ENCODE peak calls at places on chromosomes 6 and 20, in six cellular contexts. One of them, this sample, is unnamed.

GRCh38 chr6:50847890-50848594 is 29.4 kb downstream of the TFAP2B start:
- DNase-seq in activated T-cell treated with anti-CD3 and anti-CD28 coated beads, Interleukin-2, amount 50 U/mL, for 72 hours: no peak
- DNase-seq in lung: no peak
- DNase-seq in cerebellar cortex: no peak
- DNase-seq in ureter: no peak
- DNase-seq in coronary artery: no peak
- DNase-seq in this sample: no peak

GRCh38 chr6:63307581-63308246 is 12.1 kb downstream of the LGSN start:
- DNase-seq in activated T-cell treated with anti-CD3 and anti-CD28 coated beads, Interleukin-2, amount 50 U/mL, for 72 hours: no peak
- DNase-seq in lung: no peak
- DNase-seq in cerebellar cortex: peak; percentile 26
- DNase-seq in ureter: no peak
- DNase-seq in coronary artery: no peak
- DNase-seq in this sample: no peak

GRCh38 chr6:165662041-165662491 is 975 bp downstream of the PDE10A start:
- DNase-seq in activated T-cell treated with anti-CD3 and anti-CD28 coated beads, Interleukin-2, amount 50 U/mL, for 72 hours: no peak
- DNase-seq in lung: no peak
- DNase-seq in cerebellar cortex: no peak
- DNase-seq in ureter: no peak
- DNase-seq in coronary artery: no peak
- DNase-seq in this sample: no peak

GRCh38 chr20:9503530-9504251 is 10.7 kb upstream of the LAMP5 start:
- DNase-seq in activated T-cell treated with anti-CD3 and anti-CD28 coated beads, Interleukin-2, amount 50 U/mL, for 72 hours: no peak
- DNase-seq in lung: no peak
- DNase-seq in cerebellar cortex: no peak
- DNase-seq in ureter: no peak
- DNase-seq in coronary artery: no peak
- DNase-seq in this sample: no peak

GRCh38 chr6:14066782-14067406 is 50.7 kb upstream of the CD83 start:
- DNase-seq in activated T-cell treated with anti-CD3 and anti-CD28 coated beads, Interleukin-2, amount 50 U/mL, for 72 hours: peak; percentile 18
- DNase-seq in lung: no peak
- DNase-seq in cerebellar cortex: peak; percentile 84
- DNase-seq in ureter: no peak
- DNase-seq in coronary artery: no peak
- DNase-seq in this sample: no peak

GRCh38 chr20:37656945-37657344 is 36.9 kb upstream of the CTNNBL1 start:
- DNase-seq in activated T-cell treated with anti-CD3 and anti-CD28 coated beads, Interleukin-2, amount 50 U/mL, for 72 hours: no peak
- DNase-seq in lung: no peak
- DNase-seq in cerebellar cortex: no peak
- DNase-seq in ureter: no peak
- DNase-seq in coronary artery: no peak
- DNase-seq in this sample: no peak

GRCh38 chr6:113625850-113626249 is 231.3 kb upstream of the MARCKS start:
- DNase-seq in activated T-cell treated with anti-CD3 and anti-CD28 coated beads, Interleukin-2, amount 50 U/mL, for 72 hours: no peak
- DNase-seq in lung: no peak
- DNase-seq in cerebellar cortex: no peak
- DNase-seq in ureter: no peak
- DNase-seq in coronary artery: no peak
- DNase-seq in this sample: no peak

GRCh38 chr20:18705490-18705889 is 108.1 kb upstream of the SCP2D1 start:
- DNase-seq in activated T-cell treated with anti-CD3 and anti-CD28 coated beads, Interleukin-2, amount 50 U/mL, for 72 hours: no peak
- DNase-seq in lung: no peak
- DNase-seq in cerebellar cortex: no peak
- DNase-seq in ureter: no peak
- DNase-seq in coronary artery: no peak
- DNase-seq in this sample: no peak

GRCh38 chr20:63891061-63892002 is 3.6 kb upstream of the DNAJC5 start:
- DNase-seq in activated T-cell treated with anti-CD3 and anti-CD28 coated beads, Interleukin-2, amount 50 U/mL, for 72 hours: no peak
- DNase-seq in lung: no peak
- DNase-seq in cerebellar cortex: no peak
- DNase-seq in ureter: no peak
- DNase-seq in coronary artery: no peak
- DNase-seq in this sample: no peak

GRCh38 chr20:31596831-31597482 is 8.1 kb upstream of the ID1 start:
- DNase-seq in activated T-cell treated with anti-CD3 and anti-CD28 coated beads, Interleukin-2, amount 50 U/mL, for 72 hours: no peak
- DNase-seq in lung: no peak
- DNase-seq in cerebellar cortex: peak; percentile 60
- DNase-seq in ureter: no peak
- DNase-seq in coronary artery: no peak
- DNase-seq in this sample: no peak

GRCh38 chr20:43446361-43446879 is 11.3 kb upstream of the SRSF6 start:
- DNase-seq in activated T-cell treated with anti-CD3 and anti-CD28 coated beads, Interleukin-2, amount 50 U/mL, for 72 hours: no peak
- DNase-seq in lung: no peak
- DNase-seq in cerebellar cortex: no peak
- DNase-seq in ureter: no peak
- DNase-seq in coronary artery: no peak
- DNase-seq in this sample: peak; percentile 75

GRCh38 chr6:85401186-85402062 is 48.5 kb upstream of the NT5E start:
- DNase-seq in activated T-cell treated with anti-CD3 and anti-CD28 coated beads, Interleukin-2, amount 50 U/mL, for 72 hours: peak; percentile 8
- DNase-seq in lung: no peak
- DNase-seq in cerebellar cortex: no peak
- DNase-seq in ureter: no peak
- DNase-seq in coronary artery: no peak
- DNase-seq in this sample: no peak

GRCh38 chr6:54878705-54879104 is 32.1 kb downstream of the FAM83B start:
- DNase-seq in activated T-cell treated with anti-CD3 and anti-CD28 coated beads, Interleukin-2, amount 50 U/mL, for 72 hours: no peak
- DNase-seq in lung: no peak
- DNase-seq in cerebellar cortex: no peak
- DNase-seq in ureter: no peak
- DNase-seq in coronary artery: no peak
- DNase-seq in this sample: no peak

GRCh38 chr6:137978252-137978896 is 111.3 kb downstream of the TNFAIP3 start:
- DNase-seq in activated T-cell treated with anti-CD3 and anti-CD28 coated beads, Interleukin-2, amount 50 U/mL, for 72 hours: peak; percentile 60
- DNase-seq in lung: no peak
- DNase-seq in cerebellar cortex: no peak
- DNase-seq in ureter: no peak
- DNase-seq in coronary artery: no peak
- DNase-seq in this sample: no peak

GRCh38 chr6:142275146-142276006 is 26.4 kb upstream of the ADGRG6 start:
- DNase-seq in activated T-cell treated with anti-CD3 and anti-CD28 coated beads, Interleukin-2, amount 50 U/mL, for 72 hours: no peak
- DNase-seq in lung: no peak
- DNase-seq in cerebellar cortex: no peak
- DNase-seq in ureter: no peak
- DNase-seq in coronary artery: no peak
- DNase-seq in this sample: no peak

GRCh38 chr6:158329531-158329930 is 17.3 kb downstream of the TULP4 start:
- DNase-seq in activated T-cell treated with anti-CD3 and anti-CD28 coated beads, Interleukin-2, amount 50 U/mL, for 72 hours: no peak
- DNase-seq in lung: no peak
- DNase-seq in cerebellar cortex: no peak
- DNase-seq in ureter: no peak
- DNase-seq in coronary artery: no peak
- DNase-seq in this sample: no peak

GRCh38 chr6:55176958-55177357 is 2.6 kb downstream of the HCRTR2 start:
- DNase-seq in activated T-cell treated with anti-CD3 and anti-CD28 coated beads, Interleukin-2, amount 50 U/mL, for 72 hours: no peak
- DNase-seq in lung: no peak
- DNase-seq in cerebellar cortex: no peak
- DNase-seq in ureter: no peak
- DNase-seq in coronary artery: no peak
- DNase-seq in this sample: no peak

GRCh38 chr6:1297746-1298145 is 14.2 kb upstream of the FOXQ1 start:
- DNase-seq in activated T-cell treated with anti-CD3 and anti-CD28 coated beads, Interleukin-2, amount 50 U/mL, for 72 hours: no peak
- DNase-seq in lung: no peak
- DNase-seq in cerebellar cortex: no peak
- DNase-seq in ureter: no peak
- DNase-seq in coronary artery: no peak
- DNase-seq in this sample: no peak

GRCh38 chr6:56787209-56787608 is 144.5 kb upstream of the DST start:
- DNase-seq in activated T-cell treated with anti-CD3 and anti-CD28 coated beads, Interleukin-2, amount 50 U/mL, for 72 hours: no peak
- DNase-seq in lung: no peak
- DNase-seq in cerebellar cortex: no peak
- DNase-seq in ureter: no peak
- DNase-seq in coronary artery: no peak
- DNase-seq in this sample: no peak

GRCh38 chr20:62523473-62524203 is 47.8 kb upstream of the GATA5 start:
- DNase-seq in activated T-cell treated with anti-CD3 and anti-CD28 coated beads, Interleukin-2, amount 50 U/mL, for 72 hours: peak; percentile 84
- DNase-seq in lung: no peak
- DNase-seq in cerebellar cortex: no peak
- DNase-seq in ureter: no peak
- DNase-seq in coronary artery: no peak
- DNase-seq in this sample: no peak

GRCh38 chr20:18288748-18289705 is 700 bp downstream of the ZNF133 start:
- DNase-seq in activated T-cell treated with anti-CD3 and anti-CD28 coated beads, Interleukin-2, amount 50 U/mL, for 72 hours: peak; percentile 4
- DNase-seq in lung: peak; percentile 30
- DNase-seq in cerebellar cortex: peak; percentile 27
- DNase-seq in ureter: no peak
- DNase-seq in coronary artery: no peak
- DNase-seq in this sample: no peak

GRCh38 chr6:149909701-149910470 is 12.0 kb upstream of the RAET1E start:
- DNase-seq in activated T-cell treated with anti-CD3 and anti-CD28 coated beads, Interleukin-2, amount 50 U/mL, for 72 hours: no peak
- DNase-seq in lung: no peak
- DNase-seq in cerebellar cortex: no peak
- DNase-seq in ureter: no peak
- DNase-seq in coronary artery: peak; percentile 47
- DNase-seq in this sample: peak; percentile 87

GRCh38 chr6:40732878-40733277 is 145.7 kb upstream of the LRFN2 start:
- DNase-seq in activated T-cell treated with anti-CD3 and anti-CD28 coated beads, Interleukin-2, amount 50 U/mL, for 72 hours: no peak
- DNase-seq in lung: no peak
- DNase-seq in cerebellar cortex: no peak
- DNase-seq in ureter: no peak
- DNase-seq in coronary artery: no peak
- DNase-seq in this sample: no peak

GRCh38 chr6:122400467-122401089 is 1.1 kb downstream of the HSF2 start:
- DNase-seq in activated T-cell treated with anti-CD3 and anti-CD28 coated beads, Interleukin-2, amount 50 U/mL, for 72 hours: no peak
- DNase-seq in lung: no peak
- DNase-seq in cerebellar cortex: peak; percentile 25
- DNase-seq in ureter: no peak
- DNase-seq in coronary artery: no peak
- DNase-seq in this sample: no peak

GRCh38 chr6:170255426-170256125 is 35.3 kb downstream of the DLL1 start:
- DNase-seq in activated T-cell treated with anti-CD3 and anti-CD28 coated beads, Interleukin-2, amount 50 U/mL, for 72 hours: no peak
- DNase-seq in lung: no peak
- DNase-seq in cerebellar cortex: no peak
- DNase-seq in ureter: no peak
- DNase-seq in coronary artery: no peak
- DNase-seq in this sample: no peak

GRCh38 chr6:64013061-64013410 is 377.4 kb downstream of the PHF3 start:
- DNase-seq in activated T-cell treated with anti-CD3 and anti-CD28 coated beads, Interleukin-2, amount 50 U/mL, for 72 hours: no peak
- DNase-seq in lung: no peak
- DNase-seq in cerebellar cortex: peak; percentile 7
- DNase-seq in ureter: no peak
- DNase-seq in coronary artery: no peak
- DNase-seq in this sample: no peak

GRCh38 chr6:113634352-113635163 is 222.6 kb upstream of the MARCKS start:
- DNase-seq in activated T-cell treated with anti-CD3 and anti-CD28 coated beads, Interleukin-2, amount 50 U/mL, for 72 hours: no peak
- DNase-seq in lung: no peak
- DNase-seq in cerebellar cortex: no peak
- DNase-seq in ureter: no peak
- DNase-seq in coronary artery: no peak
- DNase-seq in this sample: no peak

GRCh38 chr6:69933239-69933638 is 66.9 kb downstream of the COL19A1 start:
- DNase-seq in activated T-cell treated with anti-CD3 and anti-CD28 coated beads, Interleukin-2, amount 50 U/mL, for 72 hours: no peak
- DNase-seq in lung: no peak
- DNase-seq in cerebellar cortex: no peak
- DNase-seq in ureter: no peak
- DNase-seq in coronary artery: no peak
- DNase-seq in this sample: no peak

GRCh38 chr6:52176550-52176949 is 9.6 kb upstream of the IL17A start:
- DNase-seq in activated T-cell treated with anti-CD3 and anti-CD28 coated beads, Interleukin-2, amount 50 U/mL, for 72 hours: no peak
- DNase-seq in lung: no peak
- DNase-seq in cerebellar cortex: no peak
- DNase-seq in ureter: no peak
- DNase-seq in coronary artery: no peak
- DNase-seq in this sample: no peak

GRCh38 chr6:53282741-53283140 is 66.0 kb downstream of the ELOVL5 start:
- DNase-seq in activated T-cell treated with anti-CD3 and anti-CD28 coated beads, Interleukin-2, amount 50 U/mL, for 72 hours: no peak
- DNase-seq in lung: no peak
- DNase-seq in cerebellar cortex: no peak
- DNase-seq in ureter: no peak
- DNase-seq in coronary artery: no peak
- DNase-seq in this sample: no peak

GRCh38 chr6:159766923-159767322 is 5.1 kb downstream of the ACAT2 start:
- DNase-seq in activated T-cell treated with anti-CD3 and anti-CD28 coated beads, Interleukin-2, amount 50 U/mL, for 72 hours: no peak
- DNase-seq in lung: no peak
- DNase-seq in cerebellar cortex: no peak
- DNase-seq in ureter: no peak
- DNase-seq in coronary artery: no peak
- DNase-seq in this sample: no peak

GRCh38 chr20:43046946-43047345 is 142.8 kb downstream of the PTPRT start:
- DNase-seq in activated T-cell treated with anti-CD3 and anti-CD28 coated beads, Interleukin-2, amount 50 U/mL, for 72 hours: no peak
- DNase-seq in lung: no peak
- DNase-seq in cerebellar cortex: no peak
- DNase-seq in ureter: no peak
- DNase-seq in coronary artery: no peak
- DNase-seq in this sample: no peak

GRCh38 chr6:72524011-72524645 is 97.7 kb upstream of the KCNQ5 start:
- DNase-seq in activated T-cell treated with anti-CD3 and anti-CD28 coated beads, Interleukin-2, amount 50 U/mL, for 72 hours: no peak
- DNase-seq in lung: no peak
- DNase-seq in cerebellar cortex: no peak
- DNase-seq in ureter: no peak
- DNase-seq in coronary artery: no peak
- DNase-seq in this sample: no peak

GRCh38 chr6:13760948-13761347 is 49.3 kb upstream of the RANBP9 start:
- DNase-seq in activated T-cell treated with anti-CD3 and anti-CD28 coated beads, Interleukin-2, amount 50 U/mL, for 72 hours: no peak
- DNase-seq in lung: peak; percentile 63
- DNase-seq in cerebellar cortex: no peak
- DNase-seq in ureter: no peak
- DNase-seq in coronary artery: no peak
- DNase-seq in this sample: no peak

GRCh38 chr20:51450221-51450712 is 92.3 kb downstream of the NFATC2 start:
- DNase-seq in activated T-cell treated with anti-CD3 and anti-CD28 coated beads, Interleukin-2, amount 50 U/mL, for 72 hours: no peak
- DNase-seq in lung: no peak
- DNase-seq in cerebellar cortex: no peak
- DNase-seq in ureter: no peak
- DNase-seq in coronary artery: no peak
- DNase-seq in this sample: no peak